ENCODE peak calls at places on chromosome 20, in ten cellular contexts. Z is PC-3; L is epithelial cell of esophagus; T is cardiac fibroblast; R is H54; W is substantia nigra; X is activated naive CD8-positive, alpha-beta T cell treated with anti-CD3 and anti-CD28 coated beads, Interleukin-2, amount 50 U/mL, for 24 hours; Y is adipocyte; A is stimulated activated CD4-positive, alpha-beta T cell treated with anti-CD3 and anti-CD28 coated beads, TNF-alpha, amount 100 ng/mL, for 24 hours; V is GM23248. F is an unnamed sample.

GRCh38 chr20:36836591-36837329 is 39.2 kb upstream of the TLDC2 start:
- DNase-seq in Z (peak; percentile 64), L (peak; percentile 64), T (peak; percentile 67), R (no peak), W (no peak), X (peak; percentile 80), Y (peak; percentile 39), A (no peak), V (peak; percentile 63), F (peak; percentile 71)

GRCh38 chr20:12113468-12114371 is 196.0 kb downstream of the BTBD3 start:
- DNase-seq in Z (peak; percentile 83), L (no peak), T (peak; percentile 56), R (no peak), W (no peak), X (no peak), Y (peak; percentile 12), A (no peak), V (no peak), F (no peak)

GRCh38 chr20:21615617-21616080 is 89.8 kb upstream of the PAX1 start:
- DNase-seq in Z (peak; percentile 73), L (peak; percentile 68), T (peak; percentile 56), R (peak; percentile 42), W (no peak), X (peak; percentile 49), Y (peak; percentile 70), A (peak; percentile 17), V (peak; percentile 72), F (peak; percentile 79)

GRCh38 chr20:62985089-62985778 is 21.5 kb downstream of the BHLHE23 start:
- DNase-seq in Z (no peak), L (no peak), T (no peak), R (no peak), W (no peak), X (no peak), Y (no peak), A (no peak), V (no peak), F (no peak)

GRCh38 chr20:56222945-56223344 is 25.6 kb upstream of the MC3R start:
- DNase-seq in Z (no peak), L (peak; percentile 19), T (no peak), R (no peak), W (no peak), X (no peak), Y (no peak), A (no peak), V (peak; percentile 7), F (no peak)

GRCh38 chr20:25552977-25553376 is 32.4 kb downstream of the NINL start:
- DNase-seq in Z (no peak), L (no peak), T (no peak), R (no peak), W (no peak), X (no peak), Y (no peak), A (no peak), V (no peak), F (no peak)

GRCh38 chr20:62387219-62387913 is 463 bp downstream of the RPS21 start:
- DNase-seq in Z (no peak), L (no peak), T (no peak), R (no peak), W (no peak), X (no peak), Y (peak; percentile 17), A (no peak), V (no peak), F (no peak)

GRCh38 chr20:6057704-6058103 is 3.8 kb upstream of the LRRN4 start:
- DNase-seq in Z (no peak), L (no peak), T (no peak), R (no peak), W (no peak), X (no peak), Y (no peak), A (no peak), V (no peak), F (no peak)

GRCh38 chr20:23925789-23926525 is 46.4 kb upstream of the CST5 start:
- DNase-seq in Z (no peak), L (no peak), T (no peak), R (no peak), W (no peak), X (no peak), Y (peak; percentile 6), A (no peak), V (no peak), F (no peak)

GRCh38 chr20:63855363-63856110 is 5.8 kb upstream of the ABHD16B start:
- DNase-seq in Z (no peak), L (no peak), T (no peak), R (no peak), W (no peak), X (no peak), Y (no peak), A (no peak), V (peak; percentile 22), F (no peak)

GRCh38 chr20:12748359-12748994 is 260.3 kb upstream of the SPTLC3 start:
- DNase-seq in Z (no peak), L (no peak), T (no peak), R (no peak), W (no peak), X (no peak), Y (no peak), A (no peak), V (no peak), F (no peak)

GRCh38 chr20:45305262-45305661 is 1.4 kb upstream of the RBPJL start:
- DNase-seq in Z (no peak), L (no peak), T (no peak), R (no peak), W (no peak), X (no peak), Y (no peak), A (no peak), V (no peak), F (no peak)

GRCh38 chr20:36461600-36462439 is 79.5 kb upstream of the MYL9 start:
- DNase-seq in Z (peak; percentile 38), L (peak; percentile 42), T (peak; percentile 53), R (no peak), W (no peak), X (peak; percentile 41), Y (peak; percentile 77), A (no peak), V (peak; percentile 80), F (peak; percentile 78)

GRCh38 chr20:34112600-34113061 is 588 bp upstream of the EIF2S2 start:
- DNase-seq in Z (no peak), L (peak; percentile 31), T (peak; percentile 62), R (peak; percentile 23), W (no peak), X (no peak), Y (peak; percentile 67), A (no peak), V (peak; percentile 63), F (no peak)

GRCh38 chr20:43946659-43947315 is 32.1 kb downstream of the TOX2 start:
- DNase-seq in Z (no peak), L (no peak), T (no peak), R (no peak), W (no peak), X (no peak), Y (no peak), A (no peak), V (no peak), F (no peak)

GRCh38 chr20:50415516-50416268 is 94.5 kb upstream of the PTPN1 start:
- DNase-seq in Z (peak; percentile 95), L (peak; percentile 38), T (peak; percentile 98), R (peak; percentile 63), W (peak; percentile 86), X (no peak), Y (peak; percentile 91), A (no peak), V (peak; percentile 94), F (peak; percentile 70)

GRCh38 chr20:62887860-62888239 is 26.2 kb upstream of the TCFL5 start:
- DNase-seq in Z (no peak), L (peak; percentile 27), T (peak; percentile 24), R (peak; percentile 47), W (no peak), X (no peak), Y (no peak), A (no peak), V (peak; percentile 38), F (no peak)

GRCh38 chr20:51284871-51285270 is 257.6 kb downstream of the NFATC2 start:
- DNase-seq in Z (no peak), L (no peak), T (no peak), R (no peak), W (no peak), X (no peak), Y (no peak), A (no peak), V (no peak), F (no peak)

GRCh38 chr20:44494266-44494665 is 18.6 kb downstream of the TTPAL start:
- DNase-seq in Z (peak; percentile 58), L (no peak), T (peak; percentile 93), R (no peak), W (no peak), X (no peak), Y (peak; percentile 75), A (no peak), V (peak; percentile 67), F (no peak)

GRCh38 chr20:54914995-54915394 is 439.6 kb downstream of the DOK5 start:
- DNase-seq in Z (no peak), L (no peak), T (no peak), R (no peak), W (no peak), X (no peak), Y (no peak), A (no peak), V (no peak), F (no peak)

GRCh38 chr20:47489448-47489872 is 12.2 kb upstream of the NCOA3 start:
- DNase-seq in Z (no peak), L (no peak), T (no peak), R (no peak), W (no peak), X (peak; percentile 33), Y (no peak), A (no peak), V (no peak), F (no peak)

GRCh38 chr20:41018153-41018552 is 10.5 kb upstream of the TOP1 start:
- DNase-seq in Z (peak; percentile 40), L (peak; percentile 93), T (no peak), R (no peak), W (no peak), X (no peak), Y (no peak), A (no peak), V (no peak), F (no peak)

GRCh38 chr20:58017237-58017969 is 211.1 kb downstream of the ANKRD60 start:
- DNase-seq in Z (peak; percentile 98), L (peak; percentile 76), T (no peak), R (peak; percentile 75), W (peak; percentile 70), X (no peak), Y (peak; percentile 92), A (no peak), V (peak; percentile 96), F (no peak)

GRCh38 chr20:59993736-59994484 is 35.7 kb downstream of the CDH26 start:
- DNase-seq in Z (no peak), L (no peak), T (no peak), R (no peak), W (no peak), X (no peak), Y (no peak), A (no peak), V (no peak), F (no peak)

GRCh38 chr20:19929749-19930148 is 87.4 kb upstream of the NAA20 start:
- DNase-seq in Z (no peak), L (no peak), T (no peak), R (no peak), W (no peak), X (no peak), Y (no peak), A (no peak), V (peak; percentile 14), F (peak; percentile 23)

GRCh38 chr20:14948416-14948815 is 611.0 kb upstream of the FLRT3 start:
- DNase-seq in Z (peak; percentile 35), L (peak; percentile 46), T (no peak), R (no peak), W (no peak), X (no peak), Y (no peak), A (no peak), V (no peak), F (no peak)

GRCh38 chr20:61500791-61501321 is 248.8 kb downstream of the CDH4 start:
- DNase-seq in Z (no peak), L (no peak), T (peak; percentile 3), R (no peak), W (no peak), X (no peak), Y (no peak), A (no peak), V (peak; percentile 7), F (peak; percentile 28)

GRCh38 chr20:48843125-48843806 is 15.5 kb upstream of the PREX1 start:
- DNase-seq in Z (peak; percentile 35), L (peak; percentile 11), T (no peak), R (no peak), W (no peak), X (no peak), Y (no peak), A (no peak), V (peak; percentile 27), F (no peak)